ENCODE peak calls at places on chromosomes 1 and 21, in six cellular contexts. D, F, O, A, M and R are unnamed samples.
A peak's percentile ranks its signal among the peaks of the same experiment; 100 is the strongest.

GRCh38 chr1:246784621-246785535 is 60.7 kb downstream of the SCCPDH start:
- DNase-seq in O (no peak), M (no peak), A (peak; percentile 48), D (peak; percentile 87), F (peak; percentile 35), R (peak; percentile 59)

GRCh38 chr1:182257369-182258063 is 134.1 kb downstream of the GLUL start:
- DNase-seq in D (no peak), F (no peak), O (no peak), A (no peak), M (no peak), R (no peak)

GRCh38 chr1:163063131-163064059 is 5.8 kb upstream of the RGS4 start:
- DNase-seq in F (no peak), A (no peak), D (no peak), M (peak; percentile 27), O (no peak), R (no peak)

GRCh38 chr1:203454986-203455471 is 20.6 kb upstream of the PRELP start:
- DNase-seq in A (no peak), D (peak; percentile 83), F (no peak), O (no peak), M (no peak), R (no peak)

GRCh38 chr1:111990878-111991760 is 1.7 kb upstream of the KCND3 start:
- DNase-seq in M (peak; percentile 77), F (peak; percentile 57), D (peak; percentile 26), A (peak; percentile 51), O (peak; percentile 55), R (peak; percentile 15)

GRCh38 chr1:88982055-88982454 is 10.4 kb downstream of the KYAT3 start:
- DNase-seq in M (no peak), O (no peak), D (no peak), A (no peak), F (no peak), R (no peak)

GRCh38 chr21:36015096-36015495 is 45.2 kb downstream of the SETD4 start:
- DNase-seq in F (no peak), D (no peak), O (no peak), M (no peak), A (no peak), R (no peak)

GRCh38 chr1:1013922-1014617 is 773 bp downstream of the ISG15 start:
- DNase-seq in M (no peak), D (no peak), F (no peak), A (peak; percentile 50), O (no peak), R (peak; percentile 14)

GRCh38 chr1:211735208-211736170 is 60.1 kb upstream of the NEK2 start:
- DNase-seq in O (peak; percentile 70), F (peak; percentile 76), M (no peak), A (peak; percentile 91), D (peak; percentile 91), R (peak; percentile 94)

GRCh38 chr1:7579016-7579415 is 192.1 kb upstream of the VAMP3 start:
- DNase-seq in F (no peak), O (no peak), D (no peak), M (no peak), A (no peak), R (no peak)

GRCh38 chr1:19529570-19530145 is 44.3 kb upstream of the CAPZB start:
- DNase-seq in M (no peak), D (no peak), A (no peak), O (no peak), F (no peak), R (peak; percentile 12)

GRCh38 chr1:26768755-26769154 is 19.0 kb upstream of the PIGV start:
- DNase-seq in M (no peak), D (peak; percentile 99), F (peak; percentile 12), A (peak; percentile 50), O (no peak), R (peak; percentile 50)

GRCh38 chr1:38009088-38009840 is 3.3 kb upstream of the UTP11 start:
- DNase-seq in D (peak; percentile 86), A (peak; percentile 32), O (no peak), F (no peak), M (no peak), R (peak; percentile 75)

GRCh38 chr1:41313661-41314131 is 47.5 kb upstream of the FOXO6 start:
- DNase-seq in D (no peak), O (no peak), A (no peak), F (peak; percentile 27), M (peak; percentile 80), R (peak; percentile 26)